ENCODE peak calls at places on chromosomes 12 and 14, in seven cellular contexts. F is mesenchymal stem cell, A is fibroblast of lung, W is IMR-90, V is osteoblast, O is neuronal stem cell, N is GM23338. S is an unnamed sample.

GRCh38 chr14:94571395-94571794 is 9.8 kb upstream of the SERPINA5 start:
- DNase-seq in W (no peak), A (peak), V (no peak), N (no peak), O (no peak), F (no peak), S (no peak)

GRCh38 chr14:106308839-106309389 is 782.5 kb downstream of the TMEM121 start:
- DNase-seq in A (no peak), V (no peak), N (peak), W (no peak), F (no peak), O (no peak), S (no peak)

GRCh38 chr12:65532162-65532561 is 253.7 kb downstream of the MSRB3 start:
- DNase-seq in W (peak), N (no peak), V (peak), A (peak), F (peak), O (no peak), S (no peak)

GRCh38 chr12:76455582-76456345 is 103.8 kb downstream of the OSBPL8 start:
- DNase-seq in W (peak), A (peak), F (peak), N (peak), O (peak), V (peak), S (peak)

GRCh38 chr12:50222275-50222783 is 55.2 kb upstream of the CERS5 start:
- DNase-seq in N (peak), A (peak), W (peak), F (peak), O (peak), V (peak), S (no peak)

GRCh38 chr14:32078794-32079663 is 1.9 kb downstream of the ARHGAP5 start:
- DNase-seq in F (peak), N (no peak), O (no peak), V (no peak), A (peak), W (peak), S (no peak)

GRCh38 chr12:120439646-120440247 is 1.8 kb downstream of the COX6A1 start:
- DNase-seq in F (peak), A (peak), N (peak), O (peak), W (peak), V (peak), S (peak)

GRCh38 chr14:76774471-76775158 is 13.3 kb downstream of the VASH1 start:
- DNase-seq in A (no peak), F (no peak), O (no peak), W (no peak), V (peak), N (no peak), S (no peak)

GRCh38 chr14:57533214-57533613 is 39.6 kb upstream of the CCDC198 start:
- DNase-seq in A (peak), F (peak), W (no peak), V (no peak), N (peak), O (peak), S (no peak)

GRCh38 chr12:112815589-112816321 is 24.2 kb downstream of the RPH3A start:
- DNase-seq in O (no peak), F (no peak), V (no peak), W (no peak), A (no peak), N (no peak), S (no peak)

GRCh38 chr14:45526715-45527549 is 273.9 kb upstream of the MIS18BP1 start:
- DNase-seq in N (peak), V (no peak), O (peak), A (no peak), W (no peak), F (peak), S (peak)

GRCh38 chr14:22070119-22070982 is 396.7 kb upstream of the OR4E1 start:
- DNase-seq in F (no peak), V (no peak), W (no peak), O (no peak), N (peak), A (no peak), S (no peak)

GRCh38 chr14:99192823-99193222 is 79.2 kb downstream of the BCL11B start:
- DNase-seq in V (no peak), W (no peak), F (no peak), N (no peak), O (no peak), A (no peak), S (no peak)

GRCh38 chr12:51484119-51484518 is 59.5 kb downstream of the SLC4A8 start:
- DNase-seq in N (no peak), A (no peak), V (no peak), F (no peak), O (no peak), W (no peak), S (no peak)

GRCh38 chr12:113899042-113899843 is 66.9 kb downstream of the RBM19 start:
- DNase-seq in N (no peak), O (no peak), F (no peak), V (no peak), A (no peak), W (no peak), S (peak)

GRCh38 chr12:33431648-33432047 is 8.0 kb downstream of the SYT10 start:
- DNase-seq in O (no peak), W (no peak), N (no peak), V (no peak), A (no peak), F (no peak), S (no peak)

GRCh38 chr12:33423706-33424105 is 15.9 kb downstream of the SYT10 start:
- DNase-seq in A (no peak), F (no peak), N (no peak), W (no peak), O (no peak), V (no peak), S (no peak)

GRCh38 chr12:33432992-33433391 is 6.6 kb downstream of the SYT10 start:
- DNase-seq in O (no peak), A (no peak), V (no peak), N (no peak), W (no peak), F (no peak), S (no peak)

GRCh38 chr12:33427071-33427470 is 12.5 kb downstream of the SYT10 start:
- DNase-seq in N (peak), V (no peak), F (no peak), W (no peak), O (no peak), A (no peak), S (no peak)

DNA sequence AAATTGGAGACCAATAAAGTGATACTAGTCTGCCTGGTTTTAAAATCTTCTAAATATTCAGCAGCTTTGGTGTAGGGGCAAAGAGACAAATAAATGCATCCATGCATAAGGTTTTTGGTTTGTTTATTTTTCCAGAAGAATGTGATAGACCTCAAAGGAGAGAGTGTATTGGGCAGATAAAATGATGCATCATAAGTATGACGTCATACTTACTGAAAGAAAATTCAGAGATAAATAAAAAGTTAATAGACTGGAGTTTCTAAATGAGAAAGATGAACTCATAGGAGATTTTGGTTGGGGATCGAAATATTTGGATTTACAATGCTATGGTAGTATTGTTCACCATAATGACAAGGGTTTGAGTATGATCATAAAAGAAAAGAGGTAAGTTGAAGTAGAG is 10.2 kb downstream of the SYT10 start:
- DNase-seq in A (no peak), V (no peak), N (no peak), W (no peak), O (no peak), F (no peak), S (no peak)
- H3K4me2 ChIP-seq in A (no peak), V (no peak), N (no peak), W (no peak), O (no peak), F (no peak), S (no peak)

GRCh38 chr12:6065131-6065871 is 59.2 kb downstream of the VWF start:
- DNase-seq in O (no peak), V (peak), F (no peak), A (no peak), N (no peak), W (no peak), S (peak)
- H3K4me2 ChIP-seq in O (no peak), V (no peak), F (no peak), A (no peak), N (no peak), W (no peak), S (peak)

GRCh38 chr12:46145881-46146280 is 123.0 kb downstream of the SLC38A1 start:
- DNase-seq in V (peak), O (no peak), F (no peak), N (no peak), A (no peak), W (no peak), S (no peak)

GRCh38 chr12:46147144-46147543 is 121.7 kb downstream of the SLC38A1 start:
- DNase-seq in W (no peak), A (no peak), N (no peak), F (no peak), O (no peak), V (no peak), S (no peak)

GRCh38 chr12:46149905-46150304 is 118.9 kb downstream of the SLC38A1 start:
- DNase-seq in V (no peak), N (no peak), W (no peak), A (no peak), O (no peak), F (no peak), S (no peak)

GRCh38 chr12:46150735-46151134 is 118.1 kb downstream of the SLC38A1 start:
- DNase-seq in F (no peak), V (no peak), O (no peak), A (no peak), W (no peak), N (no peak), S (no peak)

DNA sequence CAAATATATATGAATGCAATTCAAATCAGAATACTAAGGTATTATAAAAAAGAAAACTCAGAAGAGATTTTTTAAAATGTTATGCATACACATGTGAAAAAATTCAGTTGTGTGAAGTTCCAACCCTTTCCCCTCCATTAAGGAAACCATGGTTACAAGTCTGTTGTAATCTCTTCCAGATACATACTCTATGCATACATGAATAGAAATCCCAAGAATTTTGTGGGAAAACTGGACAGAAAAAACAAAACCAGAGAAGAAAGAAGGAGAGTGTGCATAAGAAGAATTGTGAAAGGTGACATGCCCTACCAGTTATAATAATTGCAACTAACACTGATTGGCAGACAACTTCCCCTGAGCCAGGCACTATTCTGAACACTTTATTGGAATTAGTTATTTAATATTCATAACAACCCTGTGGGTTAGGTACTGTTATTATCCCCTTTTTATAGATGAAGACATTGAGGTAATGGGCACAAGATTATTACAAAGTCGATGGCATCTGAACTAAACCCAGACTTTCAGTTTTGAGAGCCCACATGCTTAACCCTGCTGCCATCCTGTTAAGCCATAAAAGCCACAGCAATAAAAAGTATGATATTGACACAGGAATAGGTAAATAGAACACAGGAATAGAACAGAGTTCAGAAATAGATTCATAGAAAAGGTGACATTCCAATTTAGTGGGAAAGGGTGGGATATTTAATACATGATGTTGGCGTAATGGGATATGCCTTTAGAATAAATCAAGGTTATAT is 120.0 kb downstream of the SLC38A1 start:
- DNase-seq in W (no peak), N (no peak), V (no peak), A (no peak), F (no peak), O (no peak), S (no peak)
- H3K4me2 ChIP-seq in W (no peak), N (no peak), V (no peak), A (no peak), F (no peak), O (no peak), S (no peak)

GRCh38 chr12:53044896-53045571 is 4.8 kb upstream of the TNS2 start:
- DNase-seq in V (peak), O (no peak), W (no peak), F (no peak), A (no peak), N (no peak), S (no peak)

GRCh38 chr12:53044052-53044581 is 5.7 kb upstream of the TNS2 start:
- DNase-seq in N (peak), W (no peak), V (peak), A (no peak), F (no peak), O (no peak), S (no peak)

GRCh38 chr12:53045646-53046045 is 4.2 kb upstream of the TNS2 start:
- DNase-seq in W (no peak), A (no peak), O (no peak), F (no peak), N (no peak), V (peak), S (no peak)

GRCh38 chr12:53039851-53040250 is 10.0 kb upstream of the TNS2 start:
- DNase-seq in O (no peak), F (no peak), V (no peak), A (no peak), W (no peak), N (no peak), S (no peak)

DNA sequence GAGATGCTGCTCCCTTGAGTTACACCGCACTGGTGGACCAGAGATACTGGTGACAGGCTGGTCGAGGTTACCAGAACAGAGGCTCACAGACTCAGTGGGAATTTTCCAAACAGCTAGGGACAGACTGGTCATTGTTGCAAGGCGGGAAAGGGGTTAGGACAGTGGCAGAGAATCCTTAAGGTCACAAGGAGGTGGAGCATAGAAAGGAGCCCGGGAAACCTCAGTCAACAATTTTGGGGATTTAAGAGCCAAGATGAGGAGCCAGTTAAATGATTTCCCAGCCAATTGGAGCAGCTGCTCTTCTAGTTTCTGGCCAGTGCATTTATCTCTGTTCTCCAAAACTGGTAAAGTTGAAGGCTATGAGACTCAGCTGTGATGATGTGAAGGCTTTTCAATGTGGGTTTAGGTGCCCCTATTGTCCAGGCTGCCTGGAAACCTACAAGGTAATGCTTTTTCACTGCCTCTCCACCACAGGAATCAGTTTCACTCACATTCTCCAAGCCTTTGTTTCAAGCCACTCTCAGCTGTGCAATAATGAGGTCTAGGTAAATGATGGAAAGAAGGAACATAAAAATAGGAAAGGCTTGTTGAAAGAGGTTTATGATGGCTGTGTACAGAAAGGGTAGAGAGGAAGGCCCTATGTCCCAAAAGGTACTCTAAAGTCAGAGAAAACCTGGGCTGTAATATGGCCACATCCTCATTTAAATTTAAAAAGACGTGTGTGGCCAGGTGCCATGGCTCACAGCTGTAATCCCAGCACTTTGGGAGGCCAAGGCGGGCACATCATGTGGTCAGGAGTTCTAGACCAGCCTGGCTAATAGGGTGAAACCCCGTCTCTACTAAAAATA is 7.0 kb upstream of the TNS2 start:
- DNase-seq in W (no peak), F (no peak), A (no peak), N (peak), V (no peak), O (no peak), S (no peak)
- H3K4me2 ChIP-seq in W (no peak), F (no peak), A (no peak), N (no peak), V (no peak), O (no peak), S (no peak)

GRCh38 chr12:805022-805632 is 52.7 kb downstream of the WNK1 start:
- DNase-seq in A (no peak), W (no peak), O (no peak), N (no peak), F (no peak), V (no peak), S (no peak)

GRCh38 chr12:807041-807717 is 54.8 kb downstream of the WNK1 start:
- DNase-seq in F (peak), O (no peak), W (no peak), N (no peak), A (peak), V (peak), S (no peak)

GRCh38 chr12:802242-802995 is 50.0 kb downstream of the WNK1 start:
- DNase-seq in W (peak), V (peak), O (no peak), A (peak), F (no peak), N (no peak), S (no peak)

GRCh38 chr12:810635-811415 is 58.4 kb downstream of the WNK1 start:
- DNase-seq in N (no peak), W (peak), V (no peak), A (no peak), F (no peak), O (no peak), S (no peak)

GRCh38 chr12:806116-806805 is 53.9 kb downstream of the WNK1 start:
- DNase-seq in V (peak), W (peak), N (no peak), A (peak), F (peak), O (no peak), S (no peak)
- H3K4me2 ChIP-seq in V (peak), W (no peak), N (no peak), A (no peak), F (no peak), O (no peak), S (no peak)

DNA sequence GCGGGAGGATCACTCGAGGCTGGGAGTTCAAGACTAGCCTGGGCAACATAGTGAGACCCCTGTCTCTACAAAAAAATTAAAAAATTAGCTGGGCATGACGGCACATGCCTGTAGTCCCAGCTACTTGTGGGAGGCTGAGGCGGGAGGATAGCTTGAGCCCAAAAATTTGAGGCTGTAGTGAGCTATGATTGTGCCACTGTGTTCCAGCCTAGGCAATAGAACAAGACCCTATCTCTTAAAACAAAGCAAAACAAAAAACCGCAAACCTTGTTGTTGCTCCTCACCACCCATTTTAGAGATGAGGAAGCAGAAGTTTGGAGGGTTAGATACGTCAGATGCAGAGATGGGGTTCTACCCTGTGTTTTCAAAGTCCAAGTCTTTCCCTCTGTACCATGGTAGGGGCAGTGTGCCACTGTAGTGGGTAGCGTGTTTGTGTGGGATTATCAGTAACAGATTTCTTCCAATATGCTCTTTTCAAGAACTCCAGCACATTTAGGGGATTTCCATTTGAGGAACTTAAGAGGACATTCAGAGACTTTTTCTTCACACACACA is 186.4 kb downstream of the CHST11 start:
- DNase-seq in F (peak), W (no peak), A (no peak), O (no peak), N (no peak), V (no peak), S (no peak)
- H3K4me2 ChIP-seq in F (no peak), W (no peak), A (no peak), O (no peak), N (no peak), V (no peak), S (no peak)